ENCODE peak calls at places on chromosomes 3 and 15, in five cellular contexts. A, W, H, Z and B are unnamed samples.

GRCh38 chr15:60840703-60841411 is 361.9 kb upstream of the ICE2 start:
- DNase-seq in H (no peak), W (no peak), Z (no peak), A (no peak), B (no peak)

GRCh38 chr3:178099885-178100284 is 436.4 kb upstream of the KCNMB2 start:
- DNase-seq in H (no peak), W (no peak), A (no peak), Z (no peak), B (no peak)

GRCh38 chr3:47578119-47578630 is 490 bp downstream of the CSPG5 start:
- DNase-seq in W (no peak), H (peak; percentile 39), A (no peak), Z (peak; percentile 7), B (no peak)

GRCh38 chr3:61589856-61590255 is 28.5 kb downstream of the PTPRG start:
- DNase-seq in Z (peak; percentile 90), W (no peak), A (peak; percentile 81), H (no peak), B (peak; percentile 85)

GRCh38 chr3:66398228-66399025 is 102.4 kb downstream of the LRIG1 start:
- DNase-seq in W (no peak), H (peak; percentile 73), Z (peak; percentile 16), A (peak; percentile 53), B (peak; percentile 17)

GRCh38 chr3:55965776-55966175 is 478.7 kb upstream of the WNT5A start:
- DNase-seq in H (no peak), A (no peak), W (no peak), Z (no peak), B (no peak)

GRCh38 chr15:99443768-99444446 is 121.9 kb upstream of the MEF2A start:
- DNase-seq in Z (no peak), W (no peak), H (no peak), A (no peak), B (no peak)

GRCh38 chr3:184584001-184584891 is 22.7 kb downstream of the EPHB3 start:
- DNase-seq in Z (no peak), W (no peak), H (no peak), A (no peak), B (no peak)

GRCh38 chr15:81292516-81293001 is 31.4 kb downstream of the STARD5 start:
- DNase-seq in Z (no peak), A (no peak), H (no peak), W (no peak), B (no peak)

GRCh38 chr3:11517601-11518000 is 126.1 kb downstream of the VGLL4 start:
- DNase-seq in H (no peak), A (no peak), W (no peak), Z (no peak), B (no peak)

GRCh38 chr3:14555835-14556234 is 15.7 kb upstream of the GRIP2 start:
- DNase-seq in H (no peak), Z (no peak), W (no peak), A (no peak), B (no peak)

GRCh38 chr3:111616417-111617105 is 21.4 kb upstream of the ZBED2 start:
- DNase-seq in H (no peak), Z (peak; percentile 57), A (peak; percentile 44), W (no peak), B (peak; percentile 65)

GRCh38 chr15:92624401-92624991 is 31.1 kb downstream of the FAM174B start:
- DNase-seq in H (peak; percentile 73), Z (no peak), A (no peak), W (no peak), B (no peak)

GRCh38 chr15:61228025-61228901 is 839 bp downstream of the RORA start:
- DNase-seq in H (no peak), A (no peak), W (no peak), Z (peak; percentile 40), B (no peak)

GRCh38 chr15:66040211-66040892 is 171.1 kb downstream of the RAB11A start:
- DNase-seq in A (no peak), H (no peak), Z (no peak), W (no peak), B (no peak)

GRCh38 chr15:70023064-70023768 is 74.5 kb downstream of the TLE3 start:
- DNase-seq in Z (peak; percentile 86), H (no peak), A (peak; percentile 89), W (peak; percentile 63), B (peak; percentile 89)

GRCh38 chr15:85504739-85505676 is 124.6 kb downstream of the AKAP13 start:
- DNase-seq in W (no peak), A (peak; percentile 61), H (peak; percentile 59), Z (peak; percentile 85), B (peak; percentile 52)

GRCh38 chr3:87446849-87447387 is 170.5 kb upstream of the POU1F1 start:
- DNase-seq in Z (no peak), W (no peak), A (no peak), H (no peak), B (no peak)

GRCh38 chr3:186746008-186746407 is 28.8 kb downstream of the KNG1 start:
- DNase-seq in A (peak; percentile 84), W (peak; percentile 57), Z (peak; percentile 89), H (no peak), B (peak; percentile 14)

GRCh38 chr3:150252462-150252861 is 155.6 kb upstream of the TSC22D2 start:
- DNase-seq in H (peak; percentile 45), Z (peak; percentile 71), A (no peak), W (no peak), B (no peak)

GRCh38 chr3:172476339-172476738 is 28.1 kb upstream of the GHSR start:
- DNase-seq in W (no peak), H (no peak), Z (no peak), A (no peak), B (no peak)

GRCh38 chr3:185595520-185595919 is 9.4 kb downstream of the SENP2 start:
- DNase-seq in W (no peak), A (no peak), H (no peak), Z (no peak), B (no peak)

GRCh38 chr15:99976811-99977271 is 243.6 kb upstream of the LYSMD4 start:
- DNase-seq in H (no peak), W (no peak), A (peak; percentile 91), Z (peak; percentile 11), B (peak; percentile 64)

GRCh38 chr3:23669541-23670255 is 136.1 kb upstream of the UBE2E1 start:
- DNase-seq in A (no peak), Z (no peak), W (no peak), H (no peak), B (peak; percentile 48)

GRCh38 chr15:82126346-82126745 is 80.5 kb upstream of the MEX3B start:
- DNase-seq in Z (no peak), A (no peak), W (no peak), H (no peak), B (no peak)

GRCh38 chr15:60374628-60375081 is 23.1 kb downstream of the ANXA2 start:
- DNase-seq in Z (peak; percentile 96), H (peak; percentile 51), A (peak; percentile 95), W (peak; percentile 85), B (peak; percentile 96)

GRCh38 chr3:4904801-4905695 is 74.2 kb upstream of the BHLHE40 start:
- DNase-seq in Z (peak; percentile 71), A (peak; percentile 78), H (peak; percentile 66), W (no peak), B (peak; percentile 53)

GRCh38 chr3:160707187-160707789 is 30.3 kb downstream of the ARL14 start:
- DNase-seq in H (peak; percentile 12), A (peak; percentile 58), W (no peak), Z (peak; percentile 78), B (peak; percentile 36)

GRCh38 chr3:15616053-15616452 is 14.5 kb downstream of the BTD start:
- DNase-seq in A (peak; percentile 61), H (no peak), Z (peak; percentile 88), W (no peak), B (no peak)

GRCh38 chr15:40693904-40694705 is 869 bp upstream of the RAD51 start:
- DNase-seq in Z (peak; percentile 9), W (no peak), H (no peak), A (no peak), B (no peak)

GRCh38 chr3:16173696-16174355 is 654 bp upstream of the GALNT15 start:
- DNase-seq in Z (peak; percentile 70), H (no peak), W (no peak), A (no peak), B (no peak)

GRCh38 chr3:161600185-161600584 is 103.6 kb downstream of the OTOL1 start:
- DNase-seq in W (no peak), H (no peak), Z (peak; percentile 2), A (peak; percentile 0), B (no peak)

GRCh38 chr15:64324513-64324912 is 31.5 kb downstream of the CSNK1G1 start:
- DNase-seq in A (peak; percentile 33), W (no peak), Z (peak; percentile 44), H (no peak), B (peak; percentile 45)

GRCh38 chr3:192514754-192515660 is 212.3 kb downstream of the FGF12 start:
- DNase-seq in H (peak; percentile 91), W (no peak), A (no peak), Z (no peak), B (no peak)
- H3K4me3 ChIP-seq in H (peak overlapping the region; percentile 38), W (no peak overlapping the region), A (peak overlapping the region; percentile 23), Z (peak overlapping the region; percentile 22), B (no peak overlapping the region)

GRCh38 chr15:90962021-90962420 is 7.3 kb downstream of the RCCD1 start:
- DNase-seq in W (no peak), H (no peak), A (no peak), Z (no peak), B (no peak)
- TF ChIP-seq CTCF in W (no peak), H (no peak), A (no peak), Z (no peak), B (no peak)

DNA sequence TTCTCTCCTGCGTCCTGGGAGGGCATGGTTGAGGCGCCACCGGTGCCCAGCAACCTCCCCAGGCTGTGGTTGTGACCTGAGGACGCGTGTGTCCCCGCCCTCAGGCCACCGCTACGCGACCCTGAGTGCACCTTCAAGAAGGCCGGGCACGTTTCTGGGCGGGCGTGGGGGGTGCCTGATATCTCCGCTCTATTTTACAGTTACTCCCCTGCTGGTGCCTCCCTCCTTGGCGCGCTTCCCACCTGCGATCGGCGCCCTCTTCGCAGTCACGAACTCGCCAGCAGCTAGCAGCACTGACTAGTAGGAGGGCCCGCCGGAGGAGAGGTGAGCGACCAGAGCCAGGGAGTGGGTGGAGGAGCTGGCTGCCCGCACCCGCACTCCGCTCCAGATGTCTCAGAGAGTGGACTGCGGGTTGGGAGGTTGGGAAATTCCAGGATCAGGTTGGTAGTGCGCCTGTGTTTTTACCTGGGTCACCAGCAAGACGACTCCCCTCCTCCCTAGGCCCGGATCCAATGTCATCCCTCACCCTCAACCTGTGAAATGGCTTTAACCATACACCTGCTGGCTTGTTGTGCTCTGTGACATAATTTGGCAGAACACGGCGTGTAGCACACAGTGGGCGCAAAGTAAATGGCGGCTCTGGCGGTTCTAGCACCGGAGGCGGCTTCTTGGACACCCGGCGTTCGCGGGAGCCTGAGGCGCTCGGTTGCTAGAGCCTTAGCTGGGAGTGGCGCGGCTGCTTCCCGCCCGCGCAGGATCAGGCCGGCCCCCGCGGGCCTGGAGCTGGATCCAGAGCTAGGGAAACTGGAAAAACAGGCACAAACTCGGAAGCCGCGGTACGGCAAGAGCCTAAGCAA is 43.4 kb upstream of the POLG start:
- DNase-seq in Z (no peak), A (peak; percentile 71), W (no peak), H (no peak), B (peak; percentile 57)
- H3K4me3 ChIP-seq in Z (no peak overlapping the region), A (peak overlapping the region; percentile 14), W (no peak overlapping the region), H (no peak overlapping the region), B (no peak overlapping the region)

GRCh38 chr3:116453676-116454346 is 8.5 kb upstream of the LSAMP start:
- DNase-seq in H (no peak), W (no peak), A (peak; percentile 2), Z (peak; percentile 12), B (no peak)
- TF ChIP-seq CTCF in H (no peak), W (peak; percentile 27), A (no peak), Z (no peak), B (no peak)

GRCh38 chr3:12841085-12841969 is at the start of gene RPL32:
- DNase-seq in H (peak; percentile 90), Z (peak; percentile 99), A (peak; percentile 90), W (peak; percentile 83), B (peak; percentile 89)
- H3K4me3 ChIP-seq in H (peak within 1 kb of the TSS; percentile 74), Z (peak within 1 kb of the TSS; percentile 75), A (peak within 1 kb of the TSS; percentile 83), W (peak within 1 kb of the TSS; percentile 98), B (peak within 1 kb of the TSS; percentile 89)